ENCODE peak calls at places on chromosomes 6 and 20, in four cellular contexts. B is left ventricle myocardium inferior, Y is right atrium auricular region, T is mesothelial cell of epicardium. G is an unnamed sample.

GRCh38 chr6:116314218-116314617 is 34.5 kb upstream of the TSPYL1 start:
- DNase-seq in B (no peak), Y (no peak), T (no peak), G (no peak)

GRCh38 chr6:147614501-147614900 is 106.0 kb downstream of the SAMD5 start:
- DNase-seq in B (no peak), Y (no peak), T (no peak), G (no peak)

GRCh38 chr6:17066610-17067009 is 35.2 kb upstream of the STMND1 start:
- DNase-seq in B (no peak), Y (no peak), T (no peak), G (no peak)

GRCh38 chr6:41768545-41769308 is 11.0 kb downstream of the FRS3 start:
- DNase-seq in B (no peak), Y (no peak), T (no peak), G (no peak)

GRCh38 chr6:33895296-33895695 is 91.5 kb upstream of the MLN start:
- DNase-seq in B (no peak), Y (no peak), T (no peak), G (no peak)

GRCh38 chr20:64048402-64049044 is 916 bp downstream of the SOX18 start:
- DNase-seq in B (no peak), Y (no peak), T (no peak), G (no peak)

GRCh38 chr6:34994693-34995092 is 105.6 kb downstream of the ANKS1A start:
- DNase-seq in B (no peak), Y (no peak), T (no peak), G (no peak)

GRCh38 chr20:44279228-44279627 is 31.8 kb downstream of the FITM2 start:
- DNase-seq in B (no peak), Y (no peak), T (no peak), G (no peak)

DNA sequence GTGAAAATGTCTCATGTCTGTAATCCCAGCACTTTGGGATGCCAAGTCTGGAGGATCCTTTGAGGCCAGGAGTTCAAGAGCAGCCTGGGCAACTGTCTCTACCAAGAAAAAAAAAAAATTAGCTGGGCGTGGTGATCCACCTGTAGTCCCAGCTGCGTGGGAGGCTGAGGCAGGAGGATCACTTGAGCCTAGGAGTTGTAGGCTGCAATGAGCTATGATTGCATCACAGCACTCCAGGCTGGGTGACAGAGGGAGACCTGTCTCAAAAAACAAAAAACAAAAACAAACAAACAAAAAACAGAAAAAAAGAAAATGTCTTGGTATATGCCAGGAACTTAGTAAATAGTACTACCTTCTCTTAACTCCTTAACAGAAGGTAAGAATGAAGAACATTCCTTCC is 31.4 kb upstream of the TMEM14A start:
- DNase-seq in B (no peak), Y (no peak), T (no peak), G (no peak)
- TF ChIP-seq CTCF in B (no peak), Y (no peak), T (no peak), G (no peak)

DNA sequence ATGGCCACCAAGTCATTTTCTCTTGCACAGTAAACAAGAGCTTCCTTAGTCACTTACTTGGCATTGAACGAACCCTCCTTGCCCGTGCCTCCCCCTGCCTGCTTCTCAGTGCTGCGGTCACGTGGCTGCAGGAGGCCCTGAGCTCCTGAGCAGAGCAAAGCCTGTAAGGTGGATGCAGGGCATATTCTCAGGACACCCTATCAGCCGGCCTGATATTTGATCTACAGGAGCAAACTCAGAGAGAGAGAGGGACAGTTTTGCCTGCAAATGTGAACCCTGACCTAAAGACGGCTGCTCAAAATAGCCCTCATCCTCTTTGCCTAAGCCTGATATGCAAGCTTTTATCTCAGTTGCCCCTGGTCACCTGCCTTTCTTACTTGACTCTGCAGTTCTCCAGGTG is 93.0 kb upstream of the POPDC3 start:
- DNase-seq in B (no peak), Y (no peak), T (no peak), G (no peak)
- TF ChIP-seq CTCF in B (no peak), Y (no peak), T (no peak), G (no peak)

GRCh38 chr20:61743606-61744005 is 322.1 kb downstream of the TAF4 start:
- DNase-seq in B (no peak), Y (no peak), T (no peak), G (peak; percentile 27)
- TF ChIP-seq CTCF in B (no peak), Y (no peak), T (no peak), G (no peak)

DNA sequence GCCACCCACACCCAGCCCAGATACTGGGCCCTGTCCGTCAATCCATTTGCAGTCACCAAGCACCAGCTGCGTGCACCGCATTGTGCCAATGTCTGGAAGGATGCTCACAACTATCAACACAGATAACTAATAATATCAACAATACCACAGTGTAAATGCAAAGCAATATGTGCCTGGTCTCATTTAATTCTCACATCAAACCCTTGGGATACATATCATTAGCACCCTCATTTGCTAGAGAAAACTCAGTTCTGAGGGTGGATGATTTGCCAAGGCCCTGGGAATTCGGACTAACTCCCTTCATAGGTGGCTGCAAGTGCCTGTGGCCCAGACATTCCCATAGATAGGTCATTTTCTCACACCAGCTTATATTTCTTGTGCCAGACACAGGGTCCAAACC is 14.5 kb downstream of the RIPOR3 start:
- DNase-seq in B (no peak), Y (no peak), T (no peak), G (no peak)
- TF ChIP-seq CTCF in B (no peak), Y (no peak), T (no peak), G (no peak)

GRCh38 chr6:32060966-32061655 is 22.9 kb downstream of the CYP21A2 start:
- DNase-seq in B (no peak), Y (no peak), T (no peak), G (peak; percentile 24)
- TF ChIP-seq CTCF in B (no peak), Y (no peak), T (no peak), G (no peak)

GRCh38 chr6:87407896-87408720 is at the start of gene CFAP206:
- DNase-seq in B (peak; percentile 75), Y (peak; percentile 75), T (peak; percentile 85), G (peak; percentile 65)
- TF ChIP-seq CTCF in B (peak; percentile 21), Y (no peak), T (no peak), G (no peak)

G was measured in CD14-positive monocyte.